ENCODE peak calls at places on chromosomes 5 and 9, in nine cellular contexts. V, C, X, P, K, R, Q, W and A are unnamed samples.

GRCh38 chr5:55894135-55894534 is 43.0 kb downstream of the IL31RA start:
- DNase-seq in C (peak), Q (no peak), R (no peak), V (no peak), P (no peak), K (no peak), X (no peak), W (no peak), A (no peak)

GRCh38 chr5:160940725-160941124 is 88.7 kb upstream of the ATP10B start:
- DNase-seq in V (no peak), P (no peak), Q (no peak), X (no peak), K (no peak), C (no peak), R (no peak), W (no peak), A (no peak)

GRCh38 chr9:6232546-6232945 is 16.9 kb downstream of the IL33 start:
- DNase-seq in R (no peak), W (no peak), V (no peak), C (no peak), Q (no peak), P (no peak), X (no peak), K (no peak), A (no peak)

GRCh38 chr9:113918697-113919390 is 42.7 kb downstream of the ZNF618 start:
- DNase-seq in X (no peak), P (no peak), W (no peak), C (no peak), V (no peak), R (no peak), K (no peak), Q (no peak), A (no peak)

GRCh38 chr9:81759680-81760215 is 70.4 kb upstream of the TLE1 start:
- DNase-seq in K (peak), P (peak), R (no peak), Q (peak), V (no peak), W (no peak), X (peak), C (peak), A (no peak)

GRCh38 chr9:14271078-14271673 is 42.8 kb downstream of the NFIB start:
- DNase-seq in Q (no peak), K (peak), R (peak), W (no peak), C (peak), X (peak), P (no peak), V (no peak), A (peak)

GRCh38 chr5:170479484-170479883 is 24.3 kb upstream of the KCNIP1 start:
- DNase-seq in W (no peak), P (no peak), X (no peak), K (peak), C (peak), V (no peak), R (no peak), Q (no peak), A (no peak)

GRCh38 chr9:12884736-12885395 is 110.0 kb downstream of the LURAP1L start:
- DNase-seq in C (peak), W (no peak), Q (peak), R (no peak), V (no peak), P (no peak), K (peak), X (peak), A (no peak)

GRCh38 chr9:108673386-108673785 is 182.4 kb downstream of the ACTL7B start:
- DNase-seq in C (peak), R (no peak), W (no peak), X (no peak), V (peak), K (no peak), Q (no peak), P (no peak), A (no peak)

GRCh38 chr9:72995131-72996024 is 42.5 kb upstream of the ALDH1A1 start:
- DNase-seq in P (no peak), K (no peak), Q (no peak), V (no peak), R (no peak), X (no peak), W (no peak), C (no peak), A (no peak)

GRCh38 chr5:158560170-158560569 is 539.5 kb downstream of the EBF1 start:
- DNase-seq in Q (no peak), W (peak), X (no peak), K (peak), P (no peak), R (peak), V (peak), C (peak), A (peak)

GRCh38 chr5:67095346-67095871 is 101.2 kb downstream of the CD180 start:
- DNase-seq in X (peak), V (no peak), Q (no peak), C (peak), W (no peak), R (peak), K (no peak), P (peak), A (no peak)

GRCh38 chr9:36870960-36871359 is 163.1 kb downstream of the PAX5 start:
- DNase-seq in R (peak), X (no peak), P (no peak), V (no peak), K (no peak), Q (no peak), C (no peak), W (no peak), A (no peak)

GRCh38 chr9:127180457-127181314 is 58.3 kb upstream of the ANGPTL2 start:
- DNase-seq in P (no peak), W (no peak), C (no peak), V (no peak), Q (no peak), K (no peak), X (no peak), R (peak), A (peak)

GRCh38 chr9:138082918-138083636 is 205.5 kb downstream of the CACNA1B start:
- DNase-seq in K (no peak), V (no peak), R (no peak), Q (no peak), P (no peak), X (no peak), C (no peak), W (no peak), A (no peak)

GRCh38 chr9:7819984-7820383 is 20.4 kb upstream of the DMAC1 start:
- DNase-seq in P (no peak), K (no peak), C (no peak), R (no peak), X (no peak), W (no peak), Q (no peak), V (no peak), A (no peak)

GRCh38 chr5:169331292-169331852 is 30.4 kb upstream of the SLIT3 start:
- DNase-seq in V (no peak), C (no peak), K (peak), Q (no peak), P (no peak), W (no peak), X (peak), R (no peak), A (no peak)

GRCh38 chr9:130466537-130467217 is 21.9 kb downstream of the ASS1 start:
- DNase-seq in K (no peak), W (no peak), V (no peak), R (no peak), C (no peak), Q (no peak), X (no peak), P (no peak), A (peak)

GRCh38 chr5:145365464-145365863 is 469.7 kb downstream of the PRELID2 start:
- DNase-seq in X (no peak), Q (no peak), K (no peak), V (no peak), R (no peak), W (no peak), C (no peak), P (no peak), A (no peak)

GRCh38 chr5:137751869-137752491 is 2.2 kb downstream of the HNRNPA0 start:
- DNase-seq in P (no peak), C (peak), X (peak), R (no peak), V (no peak), K (peak), Q (peak), W (no peak), A (no peak)

GRCh38 chr9:101707708-101708107 is 30.7 kb downstream of the GRIN3A start:
- DNase-seq in Q (no peak), R (no peak), P (no peak), V (no peak), X (no peak), K (no peak), C (no peak), W (no peak), A (no peak)

GRCh38 chr5:55519001-55519400 is 15.8 kb downstream of the PLPP1 start:
- DNase-seq in X (no peak), K (peak), C (no peak), V (no peak), Q (no peak), W (no peak), P (no peak), R (no peak), A (no peak)

GRCh38 chr9:95620722-95621121 is 104.0 kb upstream of the PTCH1 start:
- DNase-seq in W (no peak), P (no peak), V (no peak), K (no peak), C (no peak), R (no peak), X (no peak), Q (no peak), A (no peak)

GRCh38 chr5:36537729-36538128 is 68.7 kb upstream of the SLC1A3 start:
- DNase-seq in K (no peak), X (peak), R (no peak), C (no peak), W (no peak), P (no peak), V (no peak), Q (no peak), A (no peak)

GRCh38 chr5:146910239-146910638 is 31.7 kb upstream of the PPP2R2B start:
- DNase-seq in C (no peak), W (no peak), R (no peak), K (no peak), Q (no peak), X (no peak), V (no peak), P (no peak), A (no peak)

GRCh38 chr9:13529321-13530104 is 250.0 kb upstream of the MPDZ start:
- DNase-seq in K (no peak), C (no peak), R (no peak), V (no peak), P (no peak), X (no peak), Q (no peak), W (no peak), A (no peak)

GRCh38 chr9:128251701-128252100 is 24.1 kb downstream of the GOLGA2 start:
- DNase-seq in C (no peak), X (peak), K (no peak), W (no peak), P (no peak), V (no peak), R (no peak), Q (no peak), A (no peak)

GRCh38 chr9:128247191-128247803 is 28.5 kb downstream of the GOLGA2 start:
- DNase-seq in Q (no peak), R (no peak), X (no peak), W (no peak), V (no peak), K (no peak), P (no peak), C (no peak), A (no peak)

GRCh38 chr9:128250839-128251558 is 24.8 kb downstream of the GOLGA2 start:
- DNase-seq in Q (no peak), K (no peak), C (no peak), P (no peak), V (no peak), X (no peak), R (no peak), W (no peak), A (no peak)

GRCh38 chr9:128249914-128250838 is 25.6 kb downstream of the GOLGA2 start:
- DNase-seq in W (peak), X (peak), C (peak), K (peak), Q (peak), V (no peak), R (peak), P (peak), A (peak)

DNA sequence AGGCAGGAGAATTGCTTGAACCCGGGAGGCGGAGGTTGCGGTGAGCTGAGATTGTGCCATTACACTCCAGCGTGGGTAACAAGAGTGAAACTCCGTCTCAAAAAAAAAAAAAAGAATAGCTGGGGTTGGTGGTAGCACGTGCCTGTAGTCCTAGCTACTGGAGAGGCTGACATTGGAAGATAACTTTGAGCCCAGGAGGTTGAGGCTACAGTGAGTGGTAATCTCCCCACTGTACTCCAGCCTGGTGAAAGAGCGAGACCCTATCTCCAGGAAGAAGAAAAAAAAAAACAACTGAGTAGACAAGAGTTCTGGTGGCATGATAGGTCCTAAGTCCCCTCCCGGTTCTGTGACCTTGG is 26.3 kb downstream of the GOLGA2 start:
- DNase-seq in K (no peak), X (no peak), V (no peak), R (no peak), Q (no peak), C (no peak), W (no peak), P (no peak), A (no peak)
- TF ChIP-seq CTCF in K (no peak), X (no peak), V (no peak), R (no peak), Q (no peak), C (no peak), W (no peak), P (no peak), A (no peak)

DNA sequence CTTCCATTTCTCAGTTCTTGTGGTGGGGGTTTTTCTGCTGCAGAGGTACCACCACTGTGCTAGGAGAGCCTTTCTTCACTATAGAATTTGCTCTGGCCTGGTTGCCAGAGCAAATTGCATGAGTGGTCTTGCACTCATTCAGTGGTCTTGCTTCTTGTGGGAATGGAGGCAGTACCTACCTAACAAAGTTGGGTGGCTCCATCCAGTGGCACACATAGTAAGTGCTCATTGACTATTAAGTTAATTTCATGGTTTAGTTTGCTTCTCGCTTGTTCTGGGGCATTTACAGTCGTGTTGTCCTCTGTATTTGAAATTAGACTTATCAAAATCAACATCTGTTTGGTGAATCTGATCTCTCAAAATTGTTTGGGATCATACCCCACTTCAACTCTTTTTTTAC is 23.0 kb downstream of the SLC28A3 start:
- DNase-seq in Q (no peak), C (no peak), W (no peak), X (no peak), K (no peak), P (no peak), V (no peak), R (no peak), A (no peak)
- TF ChIP-seq CTCF in Q (peak), C (peak), W (peak), X (peak), K (peak), P (no peak), V (no peak), R (no peak), A (no peak)

DNA sequence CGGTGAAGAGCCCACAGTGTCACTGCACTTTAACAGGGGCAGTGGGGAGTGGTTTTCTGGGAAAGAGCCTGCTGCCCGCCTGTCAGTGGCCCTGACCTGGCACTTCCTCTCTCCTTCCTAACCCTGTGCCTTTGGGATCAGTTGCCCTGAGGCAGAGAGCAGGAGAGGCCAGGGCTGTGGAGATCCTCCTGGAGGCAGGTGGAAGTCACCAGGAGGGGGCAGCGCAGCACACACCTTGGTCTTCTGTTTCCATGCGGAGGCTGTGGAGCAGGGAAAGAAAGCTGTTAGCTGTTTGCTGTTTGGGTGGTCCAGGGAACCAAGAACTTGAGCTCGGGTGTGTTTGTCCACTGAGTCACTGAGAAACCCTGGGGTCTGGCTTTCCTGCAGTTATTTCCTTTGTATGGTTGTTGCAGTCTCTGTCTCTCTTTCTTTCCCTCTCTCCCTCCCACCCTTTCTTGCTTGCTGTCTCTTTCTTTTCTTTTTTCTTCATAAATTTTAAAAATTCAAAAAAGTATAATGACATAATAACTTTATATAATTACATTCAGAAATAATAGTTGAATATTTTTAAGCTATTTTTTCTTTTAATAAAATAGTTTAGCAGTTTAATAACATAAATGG is 28.1 kb downstream of the NTRK2 start:
- DNase-seq in P (no peak), W (peak), Q (peak), K (peak), X (peak), R (peak), C (peak), V (no peak), A (peak)
- TF ChIP-seq CTCF in P (peak), W (peak), Q (peak), K (peak), X (peak), R (peak), C (peak), V (peak), A (peak)

DNA sequence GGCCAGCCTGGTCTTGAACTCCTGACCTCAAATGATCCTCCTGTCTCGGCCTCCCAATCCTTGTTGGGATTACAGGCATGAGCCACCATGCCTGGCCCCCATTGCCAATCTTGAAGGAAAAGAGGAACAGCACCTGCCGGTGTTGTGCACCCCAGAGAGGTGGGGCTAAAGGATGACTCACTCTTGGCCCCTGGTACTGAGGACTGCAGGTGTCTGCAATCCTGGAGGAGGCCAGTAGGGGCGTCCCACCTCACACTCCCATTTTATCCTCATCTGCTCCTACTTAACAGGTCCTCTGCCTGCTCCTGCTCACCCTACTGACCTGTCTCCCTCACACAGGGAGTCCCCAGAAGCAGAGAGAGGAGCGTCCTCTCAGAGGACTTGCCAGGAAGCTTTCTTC is 390.4 kb downstream of the ARHGEF28 start:
- DNase-seq in P (no peak), V (peak), X (no peak), W (peak), C (no peak), R (no peak), Q (no peak), K (no peak), A (no peak)
- TF ChIP-seq CTCF in P (no peak), V (no peak), X (peak), W (no peak), C (peak), R (no peak), Q (peak), K (peak), A (peak)

GRCh38 chr5:143648696-143649095 is 163.3 kb upstream of the HMHB1 start:
- DNase-seq in W (no peak), R (no peak), X (no peak), Q (no peak), K (no peak), C (no peak), P (no peak), V (peak), A (no peak)
- TF ChIP-seq CTCF in W (no peak), R (peak), X (no peak), Q (peak), K (peak), C (peak), P (no peak), V (no peak), A (no peak)

GRCh38 chr9:78189461-78189860 is 46.4 kb upstream of the CEP78 start:
- DNase-seq in R (no peak), X (peak), W (no peak), P (no peak), K (no peak), V (no peak), C (peak), Q (no peak), A (no peak)
- TF ChIP-seq CTCF in R (no peak), X (no peak), W (no peak), P (no peak), K (no peak), V (no peak), C (no peak), Q (no peak), A (no peak)

GRCh38 chr5:179680014-179680779 is 637 bp downstream of the CBY3 start:
- DNase-seq in P (no peak), C (no peak), R (no peak), Q (no peak), W (no peak), K (no peak), V (no peak), X (no peak), A (no peak)

GRCh38 chr5:179680780-179681411 is at the start of gene CBY3:
- DNase-seq in W (peak), C (no peak), V (no peak), X (peak), Q (no peak), R (no peak), P (no peak), K (peak), A (no peak)

GRCh38 chr5:179678238-179679013 is 2.4 kb downstream of the CBY3 start:
- DNase-seq in P (peak), K (peak), X (peak), R (peak), V (peak), Q (peak), W (peak), C (peak), A (peak)

GRCh38 chr5:179679014-179679674 is 1.7 kb downstream of the CBY3 start:
- DNase-seq in P (peak), X (peak), C (peak), V (peak), K (no peak), R (peak), W (peak), Q (no peak), A (peak)
- TF ChIP-seq CTCF in P (no peak), X (peak), C (peak), V (peak), K (no peak), R (peak), W (peak), Q (no peak), A (no peak)

GRCh38 chr5:133996683-133997252 is 8.0 kb downstream of the VDAC1 start:
- DNase-seq in C (no peak), Q (no peak), P (no peak), K (peak), V (no peak), R (no peak), W (no peak), X (no peak), A (peak)
- TF ChIP-seq CTCF in C (peak), Q (peak), P (no peak), K (peak), V (peak), R (no peak), W (peak), X (peak), A (peak)

DNA sequence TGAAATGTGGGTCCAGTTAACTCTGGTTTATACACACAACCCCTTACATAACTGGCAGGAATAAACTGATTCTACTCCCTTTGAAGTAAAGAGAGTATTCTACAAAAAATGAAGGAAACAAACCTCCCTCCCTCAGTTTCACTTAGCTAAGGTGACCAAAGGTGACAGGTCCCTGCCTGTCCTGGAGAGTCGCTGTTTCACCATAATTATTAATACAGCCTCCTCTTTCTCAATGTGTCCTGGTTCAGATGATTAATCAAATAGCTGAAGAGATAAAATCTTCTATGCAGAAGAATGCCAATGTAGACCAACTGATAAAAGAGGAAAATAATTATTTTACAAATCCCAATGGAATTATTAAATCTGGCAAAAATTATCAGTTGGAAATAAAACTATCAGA is 163.7 kb upstream of the GNA14 start:
- DNase-seq in Q (no peak), C (no peak), K (no peak), W (no peak), V (no peak), X (no peak), P (no peak), R (no peak), A (no peak)
- TF ChIP-seq CTCF in Q (no peak), C (no peak), K (no peak), W (no peak), V (no peak), X (no peak), P (no peak), R (no peak), A (no peak)